ENCODE peak calls at places on chromosomes 5 and 9, in six cellular contexts. S, G, P, H, F and O are unnamed samples.

GRCh38 chr9:81430727-81431126 is 258.6 kb downstream of the TLE1 start:
- DNase-seq in S (no peak), G (no peak), F (no peak), H (no peak), P (no peak), O (no peak)

GRCh38 chr5:168683247-168683926 is 104.2 kb upstream of the PANK3 start:
- DNase-seq in S (no peak), H (peak; percentile 73), F (no peak), P (no peak), G (no peak), O (no peak)

GRCh38 chr5:166347051-166347450 is 1944.4 kb upstream of the WWC1 start:
- DNase-seq in H (no peak), G (no peak), F (no peak), P (no peak), S (no peak), O (no peak)

GRCh38 chr9:2288309-2288708 is 273.2 kb downstream of the SMARCA2 start:
- DNase-seq in S (no peak), P (no peak), G (no peak), H (no peak), F (no peak), O (no peak)

GRCh38 chr5:140546851-140547507 is 483 bp upstream of the EIF4EBP3 start:
- DNase-seq in G (no peak), F (peak; percentile 51), P (no peak), S (no peak), H (peak; percentile 75), O (no peak)

GRCh38 chr5:36787365-36787764 is 89.2 kb upstream of the NIPBL start:
- DNase-seq in P (no peak), S (no peak), F (no peak), G (no peak), H (no peak), O (no peak)

GRCh38 chr5:31023105-31023504 is 170.4 kb upstream of the CDH6 start:
- DNase-seq in P (no peak), G (no peak), F (peak; percentile 55), S (no peak), H (no peak), O (no peak)

GRCh38 chr9:2018764-2019548 is 3.8 kb downstream of the SMARCA2 start:
- DNase-seq in F (no peak), S (no peak), H (peak; percentile 22), G (no peak), P (no peak), O (no peak)

GRCh38 chr5:136200761-136201160 is 7.8 kb upstream of the SMIM32 start:
- DNase-seq in G (no peak), P (no peak), S (no peak), H (no peak), F (no peak), O (no peak)

GRCh38 chr9:115717711-115718173 is 435.8 kb upstream of the PAPPA start:
- DNase-seq in S (no peak), F (peak; percentile 87), P (no peak), H (no peak), G (no peak), O (no peak)

GRCh38 chr9:121895836-121896544 is 197.1 kb downstream of the TTLL11 start:
- DNase-seq in F (peak; percentile 47), H (peak; percentile 27), S (no peak), G (peak; percentile 40), P (no peak), O (no peak)

GRCh38 chr5:16585028-16585667 is 31.6 kb downstream of the RETREG1 start:
- DNase-seq in G (no peak), F (no peak), P (no peak), S (no peak), H (peak; percentile 72), O (no peak)

GRCh38 chr5:117533792-117534191 is 959.2 kb upstream of the SEMA6A start:
- DNase-seq in F (no peak), H (no peak), P (no peak), G (no peak), S (no peak), O (no peak)

GRCh38 chr9:71783120-71783523 is 14.8 kb upstream of the CEMIP2 start:
- DNase-seq in G (no peak), H (peak; percentile 69), F (peak; percentile 51), P (peak; percentile 81), S (no peak), O (no peak)